ENCODE peak calls at places on chromosomes 4 and X, in six cellular contexts. One of them, this sample, is unnamed.

GRCh38 chr4:80393246-80393969 is 57.9 kb downstream of the CFAP299 start:
- DNase-seq in fibroblast of lung: peak; percentile 6
- DNase-seq in SJSA1: no peak
- DNase-seq in ascending aorta: no peak
- DNase-seq in heart right ventricle: no peak
- DNase-seq in CD4-positive, alpha-beta memory T cell: no peak
- DNase-seq in this sample: no peak

GRCh38 chr4:925771-926500 is 6.2 kb downstream of the GAK start:
- DNase-seq in heart right ventricle: no peak
- DNase-seq in CD4-positive, alpha-beta memory T cell: no peak
- DNase-seq in SJSA1: no peak
- DNase-seq in ascending aorta: no peak
- DNase-seq in fibroblast of lung: no peak
- DNase-seq in this sample: no peak

GRCh38 chr4:120749445-120750151 is 172.9 kb downstream of the PRDM5 start:
- DNase-seq in SJSA1: no peak
- DNase-seq in fibroblast of lung: no peak
- DNase-seq in heart right ventricle: no peak
- DNase-seq in CD4-positive, alpha-beta memory T cell: no peak
- DNase-seq in ascending aorta: no peak
- DNase-seq in this sample: no peak

GRCh38 chr4:153488006-153488718 is 22.0 kb downstream of the TMEM131L start:
- DNase-seq in SJSA1: peak; percentile 36
- DNase-seq in CD4-positive, alpha-beta memory T cell: peak; percentile 81
- DNase-seq in fibroblast of lung: peak; percentile 67
- DNase-seq in heart right ventricle: no peak
- DNase-seq in ascending aorta: no peak
- DNase-seq in this sample: no peak

GRCh38 chr4:118729287-118730286 is 44.4 kb downstream of the METTL14 start:
- DNase-seq in SJSA1: peak; percentile 37
- DNase-seq in CD4-positive, alpha-beta memory T cell: peak; percentile 5
- DNase-seq in ascending aorta: no peak
- DNase-seq in heart right ventricle: no peak
- DNase-seq in fibroblast of lung: peak; percentile 82
- DNase-seq in this sample: no peak

GRCh38 chrX:132041016-132041415 is 17.9 kb downstream of the STK26 start:
- DNase-seq in heart right ventricle: no peak
- DNase-seq in ascending aorta: no peak
- DNase-seq in fibroblast of lung: peak; percentile 53
- DNase-seq in CD4-positive, alpha-beta memory T cell: no peak
- DNase-seq in SJSA1: no peak
- DNase-seq in this sample: no peak

GRCh38 chrX:115690554-115691216 is 129.7 kb downstream of the PLS3 start:
- DNase-seq in SJSA1: peak; percentile 55
- DNase-seq in heart right ventricle: no peak
- DNase-seq in CD4-positive, alpha-beta memory T cell: peak; percentile 36
- DNase-seq in fibroblast of lung: peak; percentile 82
- DNase-seq in ascending aorta: no peak
- DNase-seq in this sample: peak; percentile 80

GRCh38 chr4:157674699-157675098 is 454.2 kb downstream of the GRIA2 start:
- DNase-seq in heart right ventricle: no peak
- DNase-seq in CD4-positive, alpha-beta memory T cell: no peak
- DNase-seq in ascending aorta: no peak
- DNase-seq in fibroblast of lung: no peak
- DNase-seq in SJSA1: no peak
- DNase-seq in this sample: no peak

GRCh38 chr4:169314906-169315305 is 44.1 kb upstream of the SH3RF1 start:
- DNase-seq in fibroblast of lung: peak; percentile 67
- DNase-seq in SJSA1: peak; percentile 24
- DNase-seq in heart right ventricle: peak; percentile 78
- DNase-seq in CD4-positive, alpha-beta memory T cell: no peak
- DNase-seq in ascending aorta: no peak
- DNase-seq in this sample: peak; percentile 61

GRCh38 chr4:122604146-122604545 is 16.7 kb downstream of the IL21 start:
- DNase-seq in ascending aorta: no peak
- DNase-seq in CD4-positive, alpha-beta memory T cell: no peak
- DNase-seq in heart right ventricle: no peak
- DNase-seq in SJSA1: no peak
- DNase-seq in fibroblast of lung: no peak
- DNase-seq in this sample: no peak

GRCh38 chr4:186931519-186931918 is 207.9 kb upstream of the FAT1 start:
- DNase-seq in SJSA1: no peak
- DNase-seq in fibroblast of lung: peak; percentile 66
- DNase-seq in heart right ventricle: no peak
- DNase-seq in ascending aorta: no peak
- DNase-seq in CD4-positive, alpha-beta memory T cell: no peak
- DNase-seq in this sample: no peak

GRCh38 chr4:183878571-183878970 is 26.5 kb upstream of the STOX2 start:
- DNase-seq in SJSA1: no peak
- DNase-seq in ascending aorta: no peak
- DNase-seq in CD4-positive, alpha-beta memory T cell: no peak
- DNase-seq in heart right ventricle: no peak
- DNase-seq in fibroblast of lung: no peak
- DNase-seq in this sample: no peak

GRCh38 chrX:15343075-15343476 is 7.8 kb upstream of the PIGA start:
- DNase-seq in SJSA1: no peak
- DNase-seq in fibroblast of lung: no peak
- DNase-seq in ascending aorta: no peak
- DNase-seq in CD4-positive, alpha-beta memory T cell: no peak
- DNase-seq in heart right ventricle: no peak
- DNase-seq in this sample: no peak

GRCh38 chrX:130184168-130184567 is 12.4 kb downstream of the RAB33A start:
- DNase-seq in CD4-positive, alpha-beta memory T cell: no peak
- DNase-seq in fibroblast of lung: no peak
- DNase-seq in SJSA1: no peak
- DNase-seq in heart right ventricle: no peak
- DNase-seq in ascending aorta: no peak
- DNase-seq in this sample: no peak

GRCh38 chrX:70455366-70456202 is 10.9 kb downstream of the DLG3 start:
- DNase-seq in ascending aorta: no peak
- DNase-seq in heart right ventricle: no peak
- DNase-seq in fibroblast of lung: no peak
- DNase-seq in CD4-positive, alpha-beta memory T cell: no peak
- DNase-seq in SJSA1: no peak
- DNase-seq in this sample: no peak

GRCh38 chr4:54229631-54230478 is 762 bp downstream of the PDGFRA start:
- DNase-seq in SJSA1: peak; percentile 74
- DNase-seq in CD4-positive, alpha-beta memory T cell: no peak
- DNase-seq in ascending aorta: no peak
- DNase-seq in heart right ventricle: peak; percentile 27
- DNase-seq in fibroblast of lung: peak; percentile 80
- DNase-seq in this sample: no peak

GRCh38 chr4:79682161-79682560 is 274.1 kb upstream of the GK2 start:
- DNase-seq in CD4-positive, alpha-beta memory T cell: no peak
- DNase-seq in SJSA1: peak; percentile 40
- DNase-seq in ascending aorta: no peak
- DNase-seq in fibroblast of lung: peak; percentile 43
- DNase-seq in heart right ventricle: no peak
- DNase-seq in this sample: no peak

GRCh38 chrX:137549846-137550534 is 15.9 kb upstream of the ZIC3 start:
- DNase-seq in heart right ventricle: no peak
- DNase-seq in CD4-positive, alpha-beta memory T cell: no peak
- DNase-seq in fibroblast of lung: no peak
- DNase-seq in ascending aorta: no peak
- DNase-seq in SJSA1: no peak
- DNase-seq in this sample: no peak

GRCh38 chrX:71365876-71366673 is at the start of gene TAF1:
- DNase-seq in heart right ventricle: peak; percentile 89
- DNase-seq in SJSA1: peak; percentile 91
- DNase-seq in CD4-positive, alpha-beta memory T cell: peak; percentile 85
- DNase-seq in fibroblast of lung: peak; percentile 97
- DNase-seq in ascending aorta: peak; percentile 87
- DNase-seq in this sample: peak; percentile 96

GRCh38 chr4:98516042-98516440 is 142.4 kb downstream of the TSPAN5 start:
- DNase-seq in CD4-positive, alpha-beta memory T cell: no peak
- DNase-seq in fibroblast of lung: peak; percentile 95
- DNase-seq in ascending aorta: no peak
- DNase-seq in heart right ventricle: no peak
- DNase-seq in SJSA1: peak; percentile 70
- DNase-seq in this sample: no peak

GRCh38 chr4:8409271-8410065 is 31.1 kb downstream of the ACOX3 start:
- DNase-seq in SJSA1: peak; percentile 49
- DNase-seq in fibroblast of lung: no peak
- DNase-seq in CD4-positive, alpha-beta memory T cell: peak; percentile 56
- DNase-seq in heart right ventricle: peak; percentile 62
- DNase-seq in ascending aorta: no peak
- DNase-seq in this sample: no peak

GRCh38 chr4:89837385-89837995 is 529 bp upstream of the SNCA start:
- DNase-seq in heart right ventricle: peak; percentile 15
- DNase-seq in fibroblast of lung: peak; percentile 27
- DNase-seq in SJSA1: peak; percentile 47
- DNase-seq in ascending aorta: no peak
- DNase-seq in CD4-positive, alpha-beta memory T cell: peak; percentile 15
- DNase-seq in this sample: no peak

GRCh38 chr4:74738756-74739155 is 55.6 kb downstream of the BTC start:
- DNase-seq in SJSA1: no peak
- DNase-seq in ascending aorta: no peak
- DNase-seq in fibroblast of lung: peak; percentile 8
- DNase-seq in CD4-positive, alpha-beta memory T cell: no peak
- DNase-seq in heart right ventricle: no peak
- DNase-seq in this sample: no peak

GRCh38 chr4:42460043-42460442 is 62.8 kb downstream of the SHISA3 start:
- DNase-seq in heart right ventricle: no peak
- DNase-seq in CD4-positive, alpha-beta memory T cell: no peak
- DNase-seq in fibroblast of lung: no peak
- DNase-seq in ascending aorta: no peak
- DNase-seq in SJSA1: no peak
- DNase-seq in this sample: no peak

GRCh38 chr4:1683371-1683902 is 676 bp downstream of the FAM53A start:
- DNase-seq in ascending aorta: no peak
- DNase-seq in CD4-positive, alpha-beta memory T cell: no peak
- DNase-seq in heart right ventricle: no peak
- DNase-seq in SJSA1: peak; percentile 27
- DNase-seq in fibroblast of lung: peak; percentile 89
- DNase-seq in this sample: peak; percentile 69

GRCh38 chr4:18421519-18421918 is 400.0 kb upstream of the LCORL start:
- DNase-seq in SJSA1: no peak
- DNase-seq in heart right ventricle: no peak
- DNase-seq in CD4-positive, alpha-beta memory T cell: no peak
- DNase-seq in ascending aorta: no peak
- DNase-seq in fibroblast of lung: no peak
- DNase-seq in this sample: no peak

GRCh38 chr4:146521543-146522097 is at the start of gene SLC10A7:
- DNase-seq in CD4-positive, alpha-beta memory T cell: peak; percentile 73
- DNase-seq in fibroblast of lung: peak; percentile 80
- DNase-seq in heart right ventricle: peak; percentile 76
- DNase-seq in SJSA1: peak; percentile 68
- DNase-seq in ascending aorta: no peak
- DNase-seq in this sample: peak; percentile 87

GRCh38 chr4:101818362-101818761 is 27.8 kb downstream of the BANK1 start:
- DNase-seq in ascending aorta: no peak
- DNase-seq in SJSA1: peak; percentile 49
- DNase-seq in heart right ventricle: no peak
- DNase-seq in CD4-positive, alpha-beta memory T cell: no peak
- DNase-seq in fibroblast of lung: peak; percentile 78
- DNase-seq in this sample: no peak

GRCh38 chr4:40846556-40846955 is 96.8 kb downstream of the NSUN7 start:
- DNase-seq in ascending aorta: no peak
- DNase-seq in fibroblast of lung: no peak
- DNase-seq in heart right ventricle: no peak
- DNase-seq in CD4-positive, alpha-beta memory T cell: no peak
- DNase-seq in SJSA1: no peak
- DNase-seq in this sample: no peak

GRCh38 chr4:40845136-40845910 is 95.6 kb downstream of the NSUN7 start:
- DNase-seq in SJSA1: no peak
- DNase-seq in CD4-positive, alpha-beta memory T cell: no peak
- DNase-seq in fibroblast of lung: peak; percentile 38
- DNase-seq in ascending aorta: no peak
- DNase-seq in heart right ventricle: no peak
- DNase-seq in this sample: no peak

GRCh38 chr4:40850496-40850895 is 100.7 kb downstream of the NSUN7 start:
- DNase-seq in fibroblast of lung: no peak
- DNase-seq in SJSA1: no peak
- DNase-seq in ascending aorta: no peak
- DNase-seq in heart right ventricle: no peak
- DNase-seq in CD4-positive, alpha-beta memory T cell: no peak
- DNase-seq in this sample: peak; percentile 17

GRCh38 chr4:40848251-40848650 is 98.5 kb downstream of the NSUN7 start:
- DNase-seq in ascending aorta: no peak
- DNase-seq in fibroblast of lung: no peak
- DNase-seq in SJSA1: no peak
- DNase-seq in heart right ventricle: no peak
- DNase-seq in CD4-positive, alpha-beta memory T cell: no peak
- DNase-seq in this sample: no peak

GRCh38 chr4:40848981-40849380 is 99.2 kb downstream of the NSUN7 start:
- DNase-seq in SJSA1: no peak
- DNase-seq in heart right ventricle: no peak
- DNase-seq in ascending aorta: no peak
- DNase-seq in fibroblast of lung: peak; percentile 50
- DNase-seq in CD4-positive, alpha-beta memory T cell: no peak
- DNase-seq in this sample: no peak
- H3K4me1 ChIP-seq in SJSA1: no peaks in the 10 kb centered on the region
- H3K4me1 ChIP-seq in heart right ventricle: peaks cover 15% of the 10 kb centered on the region
- H3K4me1 ChIP-seq in ascending aorta: peaks cover 10% of the 10 kb centered on the region
- H3K4me1 ChIP-seq in fibroblast of lung: no peaks in the 10 kb centered on the region
- H3K4me1 ChIP-seq in CD4-positive, alpha-beta memory T cell: no peaks in the 10 kb centered on the region
- H3K4me1 ChIP-seq in this sample: no peaks in the 10 kb centered on the region

DNA sequence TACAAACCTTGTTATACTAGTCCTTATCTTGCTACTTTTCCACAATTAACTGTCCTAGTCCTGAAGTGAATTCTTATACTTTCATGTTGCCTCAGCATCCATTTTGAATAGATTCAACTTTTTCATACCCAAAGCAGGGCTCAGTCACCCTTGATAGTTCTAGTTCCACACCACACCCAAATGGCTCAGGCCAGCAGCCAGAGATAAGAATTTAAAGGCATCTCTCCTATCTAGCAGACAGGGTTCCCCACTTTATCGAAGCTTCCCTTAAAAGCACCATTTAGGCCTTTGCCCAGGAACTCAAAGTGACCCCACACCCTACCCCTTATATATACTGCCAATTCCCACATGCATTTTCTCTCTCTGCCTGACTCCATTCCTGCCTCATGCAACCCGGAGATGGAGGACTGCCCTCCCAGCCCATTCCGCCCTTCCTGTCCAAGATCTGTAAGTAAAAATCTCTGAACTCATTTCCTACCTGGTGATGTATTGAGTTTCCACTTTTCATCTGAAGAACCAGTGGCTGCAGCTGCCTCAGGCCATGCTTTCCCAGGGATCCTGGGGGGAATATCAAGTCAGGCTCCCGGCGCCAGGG is 63.7 kb upstream of the TXK start:
- DNase-seq in fibroblast of lung: no peak
- DNase-seq in SJSA1: no peak
- DNase-seq in heart right ventricle: no peak
- DNase-seq in ascending aorta: no peak
- DNase-seq in CD4-positive, alpha-beta memory T cell: no peak
- DNase-seq in this sample: no peak
- H3K4me1 ChIP-seq in fibroblast of lung: peaks cover 3% of the 10 kb centered on the region
- H3K4me1 ChIP-seq in SJSA1: no peaks in the 10 kb centered on the region
- H3K4me1 ChIP-seq in heart right ventricle: peaks cover 17% of the 10 kb centered on the region
- H3K4me1 ChIP-seq in ascending aorta: no peaks in the 10 kb centered on the region
- H3K4me1 ChIP-seq in CD4-positive, alpha-beta memory T cell: no peaks in the 10 kb centered on the region
- H3K4me1 ChIP-seq in this sample: peaks cover 9% of the 10 kb centered on the region

GRCh38 chrX:39840141-39841126 is 257.3 kb downstream of the BCOR start:
- DNase-seq in ascending aorta: no peak
- DNase-seq in heart right ventricle: no peak
- DNase-seq in SJSA1: no peak
- DNase-seq in fibroblast of lung: no peak
- DNase-seq in CD4-positive, alpha-beta memory T cell: no peak
- DNase-seq in this sample: no peak
- H3K4me1 ChIP-seq in ascending aorta: no peaks in the 10 kb centered on the region
- H3K4me1 ChIP-seq in heart right ventricle: no peaks in the 10 kb centered on the region
- H3K4me1 ChIP-seq in SJSA1: no peaks in the 10 kb centered on the region
- H3K4me1 ChIP-seq in fibroblast of lung: no peaks in the 10 kb centered on the region
- H3K4me1 ChIP-seq in CD4-positive, alpha-beta memory T cell: no peaks in the 10 kb centered on the region
- H3K4me1 ChIP-seq in this sample: no peaks in the 10 kb centered on the region

GRCh38 chr4:145103496-145103895 is 5.4 kb downstream of the ABCE1 start:
- DNase-seq in SJSA1: no peak
- DNase-seq in heart right ventricle: no peak
- DNase-seq in ascending aorta: no peak
- DNase-seq in CD4-positive, alpha-beta memory T cell: no peak
- DNase-seq in fibroblast of lung: no peak
- DNase-seq in this sample: no peak
- H3K4me1 ChIP-seq in SJSA1: no peaks in the 10 kb centered on the region
- H3K4me1 ChIP-seq in heart right ventricle: peaks cover 66% of the 10 kb centered on the region
- H3K4me1 ChIP-seq in ascending aorta: peaks cover 9% of the 10 kb centered on the region
- H3K4me1 ChIP-seq in CD4-positive, alpha-beta memory T cell: peaks cover 53% of the 10 kb centered on the region
- H3K4me1 ChIP-seq in fibroblast of lung: no peaks in the 10 kb centered on the region
- H3K4me1 ChIP-seq in this sample: peaks cover 10% of the 10 kb centered on the region

This sample was measured in adrenal gland.